ENCODE peak calls at places on chromosomes 3 and 15, in six cellular contexts. L is cardiac fibroblast, A is PC-3, J is neural crest cell, N is WERI-Rb-1, H is fibroblast of mammary gland. M is an unnamed sample.
A peak's percentile ranks its signal among the peaks of the same experiment; 100 is the strongest.

GRCh38 chr3:66642015-66642414 is 141.2 kb upstream of the LRIG1 start:
- DNase-seq in J (no peak), A (peak; percentile 35), N (no peak), H (no peak), L (no peak), M (no peak)

GRCh38 chr3:152430223-152431002 is 161.7 kb downstream of the MBNL1 start:
- DNase-seq in H (no peak), J (no peak), L (no peak), A (no peak), N (peak; percentile 29), M (no peak)

GRCh38 chr3:188026191-188026968 is 127.6 kb upstream of the LPP start:
- DNase-seq in H (no peak), L (no peak), A (no peak), N (no peak), J (no peak), M (no peak)

GRCh38 chr15:72482275-72482674 is 8.1 kb downstream of the ARIH1 start:
- DNase-seq in J (no peak), L (no peak), H (no peak), A (no peak), N (no peak), M (peak; percentile 46)

GRCh38 chr3:73098026-73098425 is 36.6 kb downstream of the EBLN2 start:
- DNase-seq in L (no peak), H (no peak), J (no peak), N (no peak), A (no peak), M (no peak)

GRCh38 chr15:67022587-67022986 is 42.8 kb upstream of the SMAD3 start:
- DNase-seq in J (no peak), H (no peak), L (no peak), N (no peak), A (no peak), M (no peak)

GRCh38 chr15:67225336-67225735 is 29.1 kb downstream of the AAGAB start:
- DNase-seq in A (peak; percentile 42), L (peak; percentile 63), J (no peak), H (peak; percentile 76), N (no peak), M (no peak)

GRCh38 chr3:71064976-71065763 is 518.4 kb downstream of the FOXP1 start:
- DNase-seq in L (no peak), N (peak; percentile 37), A (peak; percentile 48), J (peak; percentile 52), H (peak; percentile 40), M (peak; percentile 60)

GRCh38 chr3:171028779-171029232 is 2.3 kb upstream of the SLC2A2 start:
- DNase-seq in N (peak; percentile 63), L (peak; percentile 91), H (peak; percentile 95), J (no peak), A (peak; percentile 36), M (no peak)

GRCh38 chr3:160774172-160774571 is 18.1 kb downstream of the PPM1L start:
- DNase-seq in L (no peak), N (no peak), J (no peak), A (no peak), H (no peak), M (no peak)

GRCh38 chr3:138513073-138513843 is 78.8 kb downstream of the ESYT3 start:
- DNase-seq in A (no peak), H (no peak), J (no peak), N (no peak), L (no peak), M (no peak)

GRCh38 chr3:113966172-113966571 is 18.4 kb downstream of the ZDHHC23 start:
- DNase-seq in L (no peak), A (peak; percentile 12), J (no peak), N (no peak), H (no peak), M (no peak)

GRCh38 chr15:62541250-62541649 is 376.2 kb upstream of the C2CD4B start:
- DNase-seq in L (no peak), A (no peak), J (no peak), N (no peak), H (no peak), M (no peak)

GRCh38 chr3:52028572-52028971 is 27.8 kb downstream of the DUSP7 start:
- DNase-seq in J (no peak), N (no peak), H (peak; percentile 21), A (peak; percentile 20), L (no peak), M (no peak)

GRCh38 chr15:40489274-40490175 is 18.7 kb downstream of the CHST14 start:
- DNase-seq in N (no peak), H (no peak), A (no peak), J (no peak), L (no peak), M (no peak)

GRCh38 chr3:4595709-4596108 is 102.6 kb downstream of the ITPR1 start:
- DNase-seq in A (no peak), H (no peak), N (no peak), J (no peak), L (no peak), M (no peak)

GRCh38 chr15:63597821-63598220 is 634 bp downstream of the FBXL22 start:
- DNase-seq in L (no peak), A (no peak), J (no peak), N (no peak), H (no peak), M (no peak)

GRCh38 chr3:33146791-33147445 is 33.1 kb downstream of the CRTAP start:
- DNase-seq in L (peak; percentile 60), N (no peak), H (peak; percentile 65), J (no peak), A (peak; percentile 39), M (no peak)

GRCh38 chr15:70014311-70014707 is 83.4 kb downstream of the TLE3 start:
- DNase-seq in A (no peak), L (no peak), J (no peak), N (no peak), H (no peak), M (no peak)

DNA sequence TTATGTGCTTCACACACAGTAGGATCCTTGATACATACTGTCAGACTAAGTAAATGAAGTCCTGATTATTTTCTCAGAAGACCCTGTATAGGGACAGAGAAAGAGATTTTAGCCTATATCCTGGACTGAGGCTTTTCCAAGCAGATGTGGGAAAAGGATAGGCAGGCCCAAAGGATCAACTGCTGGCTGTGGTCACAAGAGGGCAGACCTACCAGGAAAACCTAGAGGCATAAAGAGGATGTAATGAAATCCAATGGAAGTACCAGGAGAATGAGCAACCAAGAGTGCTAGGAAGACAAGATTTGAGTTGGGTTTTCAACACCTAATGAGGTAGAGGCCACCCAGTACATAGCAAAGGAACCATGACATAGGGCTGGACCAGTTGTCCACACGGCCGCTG is 23.1 kb downstream of the DCLK3 start:
- DNase-seq in L (peak; percentile 16), H (peak; percentile 18), A (peak; percentile 30), N (peak; percentile 42), J (no peak), M (no peak)
- TF ChIP-seq CTCF in L (peak; percentile 10), H (peak; percentile 31), A (peak; percentile 51), N (peak; percentile 60), J (peak; percentile 27), M (no peak)

GRCh38 chr3:134087046-134087974 is 57.6 kb upstream of the SLCO2A1 start:
- DNase-seq in N (no peak), A (peak; percentile 69), J (no peak), L (no peak), H (no peak), M (no peak)
- TF ChIP-seq CTCF in N (no peak), A (no peak), J (no peak), L (no peak), H (no peak), M (no peak)

GRCh38 chr3:129992781-129993180 is 18.3 kb downstream of the TRH start:
- DNase-seq in L (peak; percentile 9), J (no peak), N (peak; percentile 43), H (no peak), A (peak; percentile 19), M (peak; percentile 35)
- TF ChIP-seq CTCF in L (peak; percentile 49), J (peak; percentile 52), N (peak; percentile 75), H (peak; percentile 26), A (peak; percentile 45), M (peak; percentile 43)

GRCh38 chr3:60775956-60776355 is 475.3 kb downstream of the FHIT start:
- DNase-seq in L (no peak), H (no peak), J (no peak), A (no peak), N (no peak), M (no peak)
- TF ChIP-seq CTCF in L (no peak), H (no peak), J (no peak), A (no peak), N (no peak), M (no peak)